ENCODE peak calls at places on chromosomes 5 and 9, in four cellular contexts. H is lower lobe of right lung; I is CD8-positive, alpha-beta T cell; G is AG04450. Q is an unnamed sample.
A peak's percentile ranks its signal among the peaks of the same experiment; 100 is the strongest.

GRCh38 chr5:150323819-150324218 is 21.1 kb upstream of the ARSI start:
- DNase-seq in H (no peak), I (no peak), G (no peak), Q (no peak)

GRCh38 chr9:34493972-34494535 is 28.7 kb downstream of the ENHO start:
- DNase-seq in H (no peak), I (peak; percentile 36), G (no peak), Q (no peak)

GRCh38 chr5:1832511-1833250 is 31.5 kb downstream of the NDUFS6 start:
- DNase-seq in H (no peak), I (no peak), G (no peak), Q (no peak)

GRCh38 chr5:185095-186070 is 5.9 kb upstream of the LRRC14B start:
- DNase-seq in H (peak; percentile 36), I (no peak), G (no peak), Q (no peak)

GRCh38 chr5:150639317-150639738 is 1.1 kb upstream of the SYNPO start:
- DNase-seq in H (no peak), I (no peak), G (no peak), Q (no peak)

GRCh38 chr9:105154723-105155191 is 89.7 kb upstream of the SLC44A1 start:
- DNase-seq in H (no peak), I (no peak), G (no peak), Q (no peak)

GRCh38 chr9:93471135-93471534 is 17.8 kb upstream of the FAM120AOS start:
- DNase-seq in H (no peak), I (no peak), G (no peak), Q (no peak)

GRCh38 chr5:854217-854616 is 3.4 kb upstream of the ZDHHC11 start:
- DNase-seq in H (peak; percentile 41), I (no peak), G (no peak), Q (no peak)

GRCh38 chr5:151724360-151724759 is 34.1 kb downstream of the ATOX1 start:
- DNase-seq in H (no peak), I (no peak), G (no peak), Q (no peak)

GRCh38 chr5:87944553-87945320 is 323.9 kb downstream of the TMEM161B start:
- DNase-seq in H (no peak), I (no peak), G (no peak), Q (no peak)

GRCh38 chr9:137460363-137461315 is 1.5 kb upstream of the NSMF start:
- DNase-seq in H (no peak), I (no peak), G (no peak), Q (no peak)

GRCh38 chr5:14531668-14532067 is 49.9 kb upstream of the OTULINL start:
- DNase-seq in H (no peak), I (no peak), G (no peak), Q (no peak)

GRCh38 chr9:68455436-68455835 is 85.2 kb downstream of the TMEM252 start:
- DNase-seq in H (no peak), I (no peak), G (no peak), Q (no peak)

GRCh38 chr9:134533850-134534585 is 107.6 kb upstream of the COL5A1 start:
- DNase-seq in H (no peak), I (no peak), G (no peak), Q (no peak)

GRCh38 chr9:115923410-115923809 is 230.2 kb upstream of the PAPPA start:
- DNase-seq in H (no peak), I (no peak), G (no peak), Q (no peak)

GRCh38 chr5:38404667-38405276 is 146.4 kb downstream of the EGFLAM start:
- DNase-seq in H (no peak), I (no peak), G (no peak), Q (no peak)

GRCh38 chr5:176661676-176662075 is 14.4 kb downstream of the TSPAN17 start:
- DNase-seq in H (no peak), I (no peak), G (no peak), Q (no peak)

GRCh38 chr5:143063175-143063970 is 293.2 kb downstream of the ARHGAP26 start:
- DNase-seq in H (no peak), I (no peak), G (no peak), Q (no peak)

GRCh38 chr5:55276771-55277170 is 30.7 kb downstream of the DHX29 start:
- DNase-seq in H (no peak), I (no peak), G (no peak), Q (no peak)

GRCh38 chr5:170144286-170145023 is 38.8 kb downstream of the FOXI1 start:
- DNase-seq in H (no peak), I (no peak), G (no peak), Q (no peak)

GRCh38 chr9:105024529-105024928 is 96.6 kb upstream of the ABCA1 start:
- DNase-seq in H (no peak), I (no peak), G (no peak), Q (no peak)

GRCh38 chr9:34378376-34379060 is 1.8 kb upstream of the MYORG start:
- DNase-seq in H (no peak), I (no peak), G (no peak), Q (no peak)

GRCh38 chr5:10607023-10607665 is 43.3 kb downstream of the ANKRD33B start:
- DNase-seq in H (no peak), I (no peak), G (no peak), Q (peak; percentile 91)

GRCh38 chr9:97985058-97985861 is 2.1 kb downstream of the ANP32B start:
- DNase-seq in H (no peak), I (peak; percentile 39), G (no peak), Q (no peak)

GRCh38 chr9:33924978-33925797 is 108.2 kb downstream of the UBE2R2 start:
- DNase-seq in H (no peak), I (no peak), G (peak; percentile 16), Q (no peak)

GRCh38 chr9:132141364-132141947 is 20.4 kb upstream of the NTNG2 start:
- DNase-seq in H (no peak), I (no peak), G (no peak), Q (no peak)

GRCh38 chr9:74577956-74578355 is 80.8 kb downstream of the RORB start:
- DNase-seq in H (no peak), I (no peak), G (no peak), Q (no peak)

GRCh38 chr9:138064547-138064946 is 187.0 kb downstream of the CACNA1B start:
- DNase-seq in H (no peak), I (no peak), G (no peak), Q (no peak)

GRCh38 chr5:56545016-56545415 is 270.3 kb upstream of the MAP3K1 start:
- DNase-seq in H (peak; percentile 70), I (no peak), G (no peak), Q (no peak)

GRCh38 chr5:149674686-149675085 is 55.4 kb upstream of the PPARGC1B start:
- DNase-seq in H (no peak), I (no peak), G (no peak), Q (no peak)

GRCh38 chr5:148739524-148739923 is 85.2 kb upstream of the HTR4 start:
- DNase-seq in H (no peak), I (no peak), G (no peak), Q (no peak)

GRCh38 chr9:16119861-16120641 is 567.2 kb downstream of the CCDC171 start:
- DNase-seq in H (no peak), I (no peak), G (no peak), Q (no peak)

GRCh38 chr5:119367502-119368237 is 11.9 kb downstream of the TNFAIP8 start:
- DNase-seq in H (no peak), I (no peak), G (no peak), Q (peak; percentile 65)

GRCh38 chr9:127123239-127123935 is 952 bp upstream of the ANGPTL2 start:
- DNase-seq in H (no peak), I (no peak), G (no peak), Q (no peak)
- H3K4me3 ChIP-seq in H (peak overlapping the region; percentile 63), I (no peak overlapping the region), G (peak overlapping the region; percentile 94), Q (no peak overlapping the region)

DNA sequence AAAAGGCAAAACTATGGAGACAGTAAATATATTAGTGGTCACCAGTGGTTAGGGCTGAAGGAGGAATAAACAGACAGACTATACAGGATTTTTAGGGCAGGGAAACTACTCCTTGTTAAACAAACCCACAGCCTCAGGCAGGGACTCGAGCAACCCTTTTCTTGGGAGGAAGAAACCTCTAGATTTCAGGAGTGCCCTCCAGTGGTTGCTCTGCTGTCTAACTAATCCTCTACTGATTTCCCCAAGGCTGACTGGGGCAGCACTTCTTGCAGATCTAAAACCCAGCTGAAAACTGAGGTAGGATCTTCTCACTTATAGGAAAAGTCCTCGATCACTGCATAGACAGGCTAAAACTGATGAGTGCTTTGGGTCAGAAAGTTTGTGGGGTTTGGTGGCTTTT is 176.8 kb downstream of the ISOC1 start:
- DNase-seq in H (no peak), I (no peak), G (no peak), Q (peak; percentile 2)
- TF ChIP-seq CTCF in H (no peak), I (no peak), G (no peak), Q (peak; percentile 35)

GRCh38 chr9:130448035-130448624 is 3.4 kb downstream of the ASS1 start:
- DNase-seq in H (no peak), I (no peak), G (peak; percentile 15), Q (no peak)
- H3K4me3 ChIP-seq in H (no peak overlapping the region), I (no peak overlapping the region), G (no peak overlapping the region), Q (no peak overlapping the region)

DNA sequence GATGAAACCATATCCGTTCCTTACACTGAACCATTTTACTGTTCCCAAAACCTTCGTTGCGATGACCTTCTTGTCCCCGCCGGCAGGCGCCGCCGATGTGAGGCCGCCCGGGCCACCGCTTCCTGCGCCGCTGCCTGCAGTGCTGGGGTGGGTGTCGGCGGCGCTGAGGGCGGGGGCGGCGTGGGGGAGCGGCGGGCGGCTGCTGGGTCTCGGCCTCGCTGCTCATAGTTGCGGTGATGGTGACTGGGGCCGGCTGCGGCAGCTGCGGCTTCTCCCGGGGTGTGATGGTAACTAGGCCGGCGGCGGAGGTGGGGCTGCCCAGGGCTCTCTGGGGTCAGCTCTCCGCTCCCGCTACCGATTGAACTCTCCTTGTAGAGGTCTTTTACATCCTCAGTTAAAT is 14.1 kb upstream of the OR2S2 start:
- DNase-seq in H (no peak), I (peak; percentile 20), G (no peak), Q (no peak)
- TF ChIP-seq CTCF in H (no peak), I (no peak), G (no peak), Q (no peak)

Q was measured in GM12864.